ENCODE peak calls at places on chromosome 15, in eight cellular contexts. A, C, D, F, J, W, E and T are unnamed samples. For H3K4me1, the result is how much of the 10 kb centered on the place peaks cover.

GRCh38 chr15:95853350-95853749 is 477.1 kb upstream of the NR2F2 start:
- DNase-seq in A (no peak), C (no peak), D (no peak), F (no peak), J (no peak), W (no peak), E (no peak), T (no peak)

GRCh38 chr15:96276438-96277210 is 53.9 kb upstream of the NR2F2 start:
- DNase-seq in A (no peak), C (no peak), D (no peak), F (no peak), J (no peak), W (no peak), E (no peak), T (no peak)

GRCh38 chr15:91426412-91426811 is 326.4 kb downstream of the SV2B start:
- DNase-seq in A (no peak), C (no peak), D (no peak), F (no peak), J (no peak), W (no peak), E (no peak), T (no peak)

GRCh38 chr15:67253517-67254237 is 784 bp downstream of the AAGAB start:
- DNase-seq in A (no peak), C (no peak), D (no peak), F (no peak), J (no peak), W (peak), E (no peak), T (no peak)

GRCh38 chr15:62624541-62625399 is 417.8 kb upstream of the TPM1 start:
- DNase-seq in A (no peak), C (no peak), D (no peak), F (peak), J (no peak), W (no peak), E (no peak), T (no peak)

GRCh38 chr15:31389576-31389975 is 62.9 kb downstream of the KLF13 start:
- DNase-seq in A (no peak), C (no peak), D (no peak), F (no peak), J (no peak), W (peak), E (no peak), T (no peak)

GRCh38 chr15:79025201-79025600 is 65.4 kb downstream of the RASGRF1 start:
- DNase-seq in A (no peak), C (no peak), D (no peak), F (no peak), J (no peak), W (no peak), E (peak), T (no peak)

GRCh38 chr15:88326924-88327323 is 70.4 kb upstream of the NTRK3 start:
- DNase-seq in A (no peak), C (no peak), D (no peak), F (no peak), J (no peak), W (no peak), E (no peak), T (no peak)

GRCh38 chr15:63035253-63035652 is 7.3 kb upstream of the TPM1 start:
- DNase-seq in A (no peak), C (no peak), D (no peak), F (no peak), J (no peak), W (no peak), E (no peak), T (no peak)

GRCh38 chr15:23095796-23096195 is 40.8 kb downstream of the GOLGA6L1 start:
- DNase-seq in A (no peak), C (no peak), D (no peak), F (no peak), J (no peak), W (no peak), E (no peak), T (no peak)

GRCh38 chr15:77186518-77187095 is 115.7 kb upstream of the TSPAN3 start:
- DNase-seq in A (peak), C (no peak), D (peak), F (no peak), J (no peak), W (no peak), E (no peak), T (peak)

GRCh38 chr15:50257924-50258323 is 7.6 kb downstream of the HDC start:
- DNase-seq in A (no peak), C (no peak), D (no peak), F (no peak), J (no peak), W (no peak), E (no peak), T (no peak)

GRCh38 chr15:20341901-20342605 is 199.5 kb downstream of the GOLGA6L6 start:
- DNase-seq in A (peak), C (peak), D (peak), F (peak), J (peak), W (peak), E (peak), T (peak)

GRCh38 chr15:68383161-68384074 is 48.5 kb downstream of the ITGA11 start:
- DNase-seq in A (peak), C (peak), D (peak), F (no peak), J (peak), W (peak), E (no peak), T (no peak)

GRCh38 chr15:85704021-85704420 is 90.7 kb downstream of the KLHL25 start:
- DNase-seq in A (no peak), C (no peak), D (no peak), F (no peak), J (no peak), W (peak), E (no peak), T (no peak)

GRCh38 chr15:73564255-73564654 is 68.9 kb downstream of the NPTN start:
- DNase-seq in A (peak), C (peak), D (peak), F (no peak), J (no peak), W (no peak), E (no peak), T (no peak)

GRCh38 chr15:57548325-57548724 is 43.4 kb upstream of the MYZAP start:
- DNase-seq in A (no peak), C (no peak), D (no peak), F (no peak), J (no peak), W (peak), E (no peak), T (no peak)

GRCh38 chr15:66638377-66638776 is 63.7 kb upstream of the SMAD6 start:
- DNase-seq in A (no peak), C (no peak), D (no peak), F (no peak), J (no peak), W (no peak), E (no peak), T (no peak)

DNA sequence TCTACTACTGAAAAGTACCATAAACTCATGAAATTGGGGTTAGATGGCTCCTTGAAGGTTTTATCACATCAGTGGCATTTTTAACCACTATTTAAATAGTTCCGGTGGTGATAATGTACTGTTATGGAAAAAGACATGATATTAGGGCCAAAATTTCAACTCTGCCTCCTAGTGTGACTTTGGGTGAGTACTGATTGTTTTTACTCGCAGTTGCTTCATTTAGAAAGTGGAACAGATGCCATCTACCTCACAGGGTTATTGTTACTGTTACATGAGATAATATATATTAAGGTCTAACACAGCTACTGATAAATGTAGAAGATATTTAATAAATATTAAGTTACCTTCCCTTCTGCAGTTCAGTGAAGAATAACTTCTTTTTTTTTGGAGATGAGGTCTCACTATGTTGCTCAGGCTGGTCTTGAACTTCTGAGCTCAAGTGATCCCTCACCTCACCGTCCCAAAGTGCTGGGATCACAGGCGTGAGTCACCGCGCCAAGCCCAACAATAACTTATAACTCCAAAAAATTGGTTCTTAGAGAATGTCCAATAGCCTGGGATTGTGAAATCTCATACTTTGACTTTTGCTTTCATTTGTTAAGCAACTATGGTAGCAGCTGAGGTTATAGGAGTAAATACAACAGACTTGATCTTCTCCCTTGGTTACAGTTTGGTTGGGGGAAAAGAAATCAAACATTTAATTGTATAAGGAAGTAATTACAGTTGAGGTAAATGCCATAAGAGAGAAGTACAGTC is 48.3 kb downstream of the MEF2A start:
- DNase-seq in A (no peak), C (no peak), D (no peak), F (no peak), J (no peak), W (no peak), E (no peak), T (no peak)
- H3K27ac ChIP-seq in A (peak), C (no peak), D (no peak), F (no peak), J (no peak), W (peak), E (no peak), T (no peak)

GRCh38 chr15:92618121-92618520 is 37.5 kb downstream of the FAM174B start:
- DNase-seq in A (peak), C (no peak), D (no peak), F (no peak), J (no peak), W (no peak), E (no peak), T (no peak)
- H3K4me1 ChIP-seq in A (under half), C (under half), D (under half), F (under half), J (under half), W (half or more), E (under half), T (under half)

GRCh38 chr15:41269887-41270286 is 38.8 kb downstream of the CHP1 start:
- DNase-seq in A (no peak), C (no peak), D (no peak), F (no peak), J (no peak), W (no peak), E (no peak), T (no peak)

GRCh38 chr15:41259546-41260189 is 28.6 kb downstream of the CHP1 start:
- DNase-seq in A (peak), C (no peak), D (no peak), F (no peak), J (no peak), W (peak), E (no peak), T (no peak)

GRCh38 chr15:41262571-41262970 is 31.5 kb downstream of the CHP1 start:
- DNase-seq in A (no peak), C (no peak), D (no peak), F (no peak), J (no peak), W (no peak), E (no peak), T (no peak)

GRCh38 chr15:41258706-41259471 is 27.8 kb downstream of the CHP1 start:
- DNase-seq in A (peak), C (peak), D (no peak), F (no peak), J (no peak), W (peak), E (no peak), T (no peak)

DNA sequence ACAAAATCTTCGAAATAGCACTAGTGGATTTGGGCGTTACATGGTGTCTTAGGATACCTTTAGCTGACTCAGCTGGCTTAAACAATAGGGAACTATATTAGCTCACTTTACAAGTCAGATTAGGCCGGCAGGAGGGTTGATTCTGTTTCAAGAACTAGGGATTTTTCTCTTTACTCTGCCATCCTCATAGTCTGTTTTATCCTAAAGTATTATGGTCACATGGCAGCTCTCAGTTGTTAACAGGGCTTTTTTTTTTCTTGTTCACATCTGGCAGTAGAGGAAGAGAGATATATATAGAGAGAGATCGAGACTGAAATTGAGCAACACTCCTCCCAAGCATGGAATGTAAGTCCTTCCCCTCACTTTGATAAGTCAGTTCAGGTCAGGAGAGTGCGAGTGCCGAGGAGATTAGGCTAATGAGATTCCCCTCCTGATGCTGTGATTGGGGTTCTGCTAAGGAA is 32.9 kb downstream of the CHP1 start:
- DNase-seq in A (peak), C (no peak), D (no peak), F (no peak), J (no peak), W (no peak), E (no peak), T (no peak)
- H3K27ac ChIP-seq in A (peak), C (no peak), D (no peak), F (peak), J (no peak), W (no peak), E (no peak), T (no peak)

GRCh38 chr15:90320062-90320884 is 31.8 kb upstream of the ZNF774 start:
- DNase-seq in A (peak), C (peak), D (peak), F (peak), J (peak), W (peak), E (peak), T (peak)
- H3K4me1 ChIP-seq in A (under half), C (under half), D (under half), F (under half), J (under half), W (under half), E (under half), T (under half)

GRCh38 chr15:34329006-34329405 is 8.6 kb downstream of the SLC12A6 start:
- DNase-seq in A (no peak), C (no peak), D (no peak), F (no peak), J (no peak), W (no peak), E (no peak), T (no peak)
- H3K27ac ChIP-seq in A (no peak), C (no peak), D (no peak), F (no peak), J (no peak), W (no peak), E (peak), T (no peak)